ENCODE peak calls at places on chromosomes 4 and X, in eight cellular contexts. R is breast epithelium, O is tibial nerve, P is pancreas, G is fibroblast of the aortic adventitia, U is adrenal gland, C is gastrocnemius medialis, B is NB4. Y is an unnamed sample.

GRCh38 chr4:73528171-73528570 is 46.6 kb downstream of the AFM start:
- DNase-seq in O (no peak), B (no peak), U (no peak), G (peak), R (no peak), P (no peak), C (no peak), Y (no peak)

GRCh38 chrX:32599156-32599555 is 612.2 kb downstream of the DMD start:
- DNase-seq in B (no peak), G (no peak), R (no peak), P (no peak), C (no peak), U (no peak), O (no peak), Y (no peak)

GRCh38 chr4:96593422-96593821 is 753.5 kb downstream of the PDHA2 start:
- DNase-seq in U (no peak), B (no peak), G (no peak), O (no peak), P (peak), R (no peak), C (no peak), Y (no peak)

GRCh38 chr4:61886180-61886579 is 686.1 kb downstream of the ADGRL3 start:
- DNase-seq in P (no peak), R (no peak), C (no peak), U (no peak), B (peak), G (no peak), O (no peak), Y (no peak)

GRCh38 chr4:42789168-42789567 is 103.3 kb upstream of the GRXCR1 start:
- DNase-seq in O (no peak), G (no peak), C (no peak), B (no peak), P (no peak), U (no peak), R (no peak), Y (no peak)

GRCh38 chrX:70960728-70961127 is 29.8 kb upstream of the SLC7A3 start:
- DNase-seq in B (peak), G (peak), R (no peak), O (no peak), C (no peak), P (no peak), U (no peak), Y (no peak)

GRCh38 chr4:76725039-76725438 is 172.9 kb downstream of the SOWAHB start:
- DNase-seq in G (no peak), O (no peak), U (no peak), R (no peak), B (no peak), P (no peak), C (no peak), Y (no peak)

GRCh38 chr4:139839664-139840063 is 174.0 kb downstream of the MGST2 start:
- DNase-seq in C (no peak), O (no peak), U (no peak), P (no peak), G (no peak), R (no peak), B (no peak), Y (no peak)

GRCh38 chr4:98745372-98745771 is 87.0 kb upstream of the TSPAN5 start:
- DNase-seq in U (peak), G (peak), C (no peak), O (no peak), B (peak), R (no peak), P (no peak), Y (no peak)

GRCh38 chr4:8725071-8725841 is 132.7 kb downstream of the CPZ start:
- DNase-seq in C (peak), P (no peak), R (no peak), U (no peak), O (no peak), G (no peak), B (no peak), Y (no peak)

GRCh38 chr4:796206-796605 is 29.7 kb downstream of the CPLX1 start:
- DNase-seq in C (no peak), G (no peak), B (no peak), R (no peak), O (no peak), P (no peak), U (no peak), Y (no peak)

GRCh38 chr4:156633846-156634245 is 337.8 kb downstream of the PDGFC start:
- DNase-seq in B (no peak), G (no peak), R (no peak), P (no peak), C (no peak), O (no peak), U (no peak), Y (no peak)

GRCh38 chr4:135256111-135256510 is 1054.5 kb upstream of the PABPC4L start:
- DNase-seq in C (no peak), U (no peak), R (no peak), O (no peak), P (no peak), B (no peak), G (peak), Y (no peak)

GRCh38 chr4:152045781-152046571 is 285.2 kb upstream of the GATB start:
- DNase-seq in U (no peak), B (no peak), C (peak), G (no peak), O (no peak), P (peak), R (no peak), Y (no peak)

GRCh38 chr4:85726555-85726954 is 251.6 kb downstream of the ARHGAP24 start:
- DNase-seq in C (no peak), R (no peak), U (no peak), B (no peak), P (no peak), O (no peak), G (no peak), Y (no peak)

GRCh38 chr4:183909187-183909586 is 4.1 kb downstream of the STOX2 start:
- DNase-seq in G (no peak), O (no peak), P (no peak), C (no peak), B (no peak), R (no peak), U (no peak), Y (no peak)

GRCh38 chrX:41621236-41621651 is 67.5 kb upstream of the GPR34 start:
- DNase-seq in G (peak), P (no peak), B (peak), R (no peak), C (no peak), U (peak), O (no peak), Y (no peak)

GRCh38 chr4:53914313-53915016 is 149.9 kb downstream of the CHIC2 start:
- DNase-seq in U (no peak), B (peak), O (no peak), G (peak), C (no peak), P (no peak), R (no peak), Y (no peak)

GRCh38 chr4:140052050-140052449 is 101.9 kb downstream of the MAML3 start:
- DNase-seq in C (no peak), O (peak), B (peak), U (peak), G (peak), R (no peak), P (peak), Y (no peak)

GRCh38 chr4:147340547-147341225 is 140.2 kb upstream of the EDNRA start:
- DNase-seq in C (no peak), G (no peak), O (no peak), U (no peak), B (no peak), P (no peak), R (no peak), Y (no peak)

GRCh38 chr4:159051245-159052071 is 51.4 kb upstream of the RAPGEF2 start:
- DNase-seq in R (no peak), U (no peak), O (no peak), C (no peak), B (no peak), P (no peak), G (no peak), Y (no peak)

GRCh38 chr4:99572527-99573240 is 1.9 kb upstream of the MTTP start:
- DNase-seq in O (no peak), U (no peak), C (no peak), P (no peak), B (no peak), R (no peak), G (no peak), Y (no peak)

GRCh38 chr4:98928131-98928504 is 815 bp downstream of the EIF4E start:
- DNase-seq in O (peak), G (peak), B (peak), C (peak), R (peak), U (peak), P (peak), Y (peak)

GRCh38 chrX:14865201-14865600 is 7.7 kb downstream of the FANCB start:
- DNase-seq in C (no peak), B (no peak), O (no peak), P (no peak), U (no peak), G (peak), R (no peak), Y (no peak)

GRCh38 chrX:113399501-113400192 is 559.0 kb upstream of the AMOT start:
- DNase-seq in G (peak), P (no peak), C (no peak), U (no peak), B (no peak), R (no peak), O (no peak), Y (no peak)

GRCh38 chr4:95092762-95093161 is 335.0 kb downstream of the BMPR1B start:
- DNase-seq in G (no peak), B (no peak), O (peak), U (no peak), C (no peak), R (no peak), P (no peak), Y (no peak)

GRCh38 chr4:90159193-90159592 is 32.0 kb downstream of the CCSER1 start:
- DNase-seq in C (no peak), R (no peak), G (no peak), P (no peak), U (no peak), O (no peak), B (no peak), Y (no peak)

GRCh38 chr4:168979338-168979737 is 30.7 kb downstream of the CBR4 start:
- DNase-seq in R (no peak), O (no peak), C (no peak), P (no peak), G (no peak), B (no peak), U (no peak), Y (no peak)

GRCh38 chr4:152983774-152984411 is 47.8 kb downstream of the FHDC1 start:
- DNase-seq in P (no peak), R (no peak), G (peak), C (no peak), U (no peak), O (no peak), B (no peak), Y (no peak)

GRCh38 chr4:127141857-127142256 is 490.9 kb upstream of the INTU start:
- DNase-seq in C (peak), P (no peak), B (no peak), U (no peak), G (peak), R (no peak), O (no peak), Y (no peak)

GRCh38 chrX:151365579-151365978 is 31.4 kb upstream of the VMA21 start:
- DNase-seq in U (no peak), B (no peak), R (no peak), G (no peak), C (no peak), P (no peak), O (no peak), Y (no peak)

GRCh38 chr4:164943192-164943591 is 34.3 kb downstream of the TRIM61 start:
- DNase-seq in U (no peak), P (no peak), C (no peak), G (no peak), O (no peak), R (no peak), B (no peak), Y (no peak)

DNA sequence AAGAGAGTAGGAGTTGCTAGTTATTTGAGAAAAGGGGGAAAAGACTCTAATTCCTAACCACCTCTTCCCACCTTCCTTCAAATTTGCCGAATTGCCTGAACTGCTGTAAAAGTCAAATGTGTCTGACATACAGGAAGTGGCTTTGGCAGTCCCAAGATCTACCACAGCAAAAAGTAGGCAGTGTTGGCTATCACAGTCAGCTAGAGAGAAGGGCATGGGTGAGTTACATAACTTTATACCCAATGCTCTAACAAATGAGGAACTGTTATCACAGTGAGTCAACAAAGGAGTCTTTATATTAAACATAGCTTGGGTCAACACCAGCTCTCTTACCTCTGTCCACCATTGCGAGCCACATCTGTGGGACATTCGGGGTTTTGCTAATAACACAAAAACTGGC is 2.4 kb upstream of the MBNL3 start:
- DNase-seq in O (peak), G (no peak), P (peak), U (peak), B (peak), C (peak), R (no peak), Y (no peak)
- TF ChIP-seq CTCF in O (peak), G (no peak), P (no peak), U (peak), B (peak), C (no peak), R (no peak), Y (no peak)

GRCh38 chr4:27046851-27047250 is 186.2 kb downstream of the STIM2 start:
- DNase-seq in C (no peak), P (no peak), U (no peak), O (no peak), B (no peak), G (no peak), R (no peak), Y (no peak)

GRCh38 chr4:27050731-27051130 is 190.1 kb downstream of the STIM2 start:
- DNase-seq in R (no peak), P (no peak), B (no peak), C (no peak), G (no peak), O (no peak), U (no peak), Y (no peak)

GRCh38 chr4:27048350-27049100 is 187.9 kb downstream of the STIM2 start:
- DNase-seq in R (no peak), U (no peak), C (no peak), G (peak), P (no peak), O (no peak), B (peak), Y (no peak)

GRCh38 chr4:27049101-27049829 is 188.6 kb downstream of the STIM2 start:
- DNase-seq in P (no peak), U (no peak), C (no peak), O (no peak), R (no peak), G (no peak), B (no peak), Y (no peak)
- H3K4me3 ChIP-seq in P (no peak), U (no peak), C (no peak), O (no peak), R (no peak), G (no peak), B (no peak), Y (no peak)

DNA sequence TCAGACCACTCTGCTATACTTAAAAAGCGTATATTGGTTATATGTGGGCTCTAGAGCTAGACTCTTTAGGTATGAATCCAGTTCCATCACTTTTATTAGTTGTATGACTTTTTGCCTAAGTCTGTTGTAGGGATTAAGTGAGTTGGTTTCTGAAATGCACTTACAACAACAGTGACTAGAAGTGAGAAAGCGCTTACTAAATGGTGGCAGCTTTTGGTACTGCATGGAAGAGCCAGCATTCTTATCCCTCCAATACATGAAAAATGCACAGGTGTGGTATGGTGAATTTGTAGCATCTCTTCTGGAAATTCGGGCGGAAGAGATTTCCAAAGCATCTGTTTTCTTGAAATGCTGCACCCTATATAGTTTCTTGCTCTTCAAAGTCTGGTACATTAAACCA is 117.1 kb downstream of the SPANXA1 start:
- DNase-seq in B (no peak), C (no peak), P (no peak), O (no peak), U (no peak), R (no peak), G (no peak), Y (no peak)
- TF ChIP-seq CTCF in B (no peak), C (no peak), P (no peak), O (no peak), U (no peak), R (no peak), G (no peak), Y (no peak)

DNA sequence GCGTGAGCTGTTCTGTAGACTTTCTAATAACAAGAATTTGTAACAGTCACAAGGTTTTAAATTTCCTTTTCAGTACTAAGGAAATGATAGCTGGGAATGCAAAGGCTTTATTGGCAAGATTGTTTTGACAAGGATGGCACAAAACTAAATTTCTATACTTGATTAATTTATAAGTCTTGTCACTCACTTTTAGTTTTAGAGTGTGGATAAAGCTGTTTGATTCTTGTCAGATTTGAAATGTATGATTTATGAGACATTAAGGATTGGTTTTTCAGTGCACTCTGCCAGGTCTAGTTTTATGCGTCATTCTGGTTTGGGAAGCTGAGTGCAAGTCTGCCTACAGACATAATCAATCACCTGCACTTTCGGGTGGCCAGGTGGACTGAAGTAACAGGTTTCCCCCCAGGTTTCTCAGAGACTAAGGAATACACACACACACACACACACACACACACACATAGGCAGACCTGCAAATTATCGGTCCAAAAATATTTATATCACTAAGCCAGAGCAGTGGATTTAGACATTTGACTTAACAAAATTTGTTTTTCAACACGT is 9.3 kb downstream of the FHL1 start:
- DNase-seq in C (no peak), G (no peak), B (no peak), O (no peak), P (no peak), R (no peak), U (no peak), Y (no peak)
- H3K4me3 ChIP-seq in C (no peak), G (no peak), B (no peak), O (no peak), P (no peak), R (no peak), U (no peak), Y (no peak)

GRCh38 chrX:323721-324628 is 5.4 kb upstream of the GTPBP6 start:
- DNase-seq in G (peak), U (no peak), B (peak), P (no peak), C (no peak), O (no peak), R (no peak), Y (no peak)
- TF ChIP-seq CTCF in G (peak), U (no peak), B (no peak), P (no peak), C (no peak), O (no peak), R (no peak), Y (peak)

DNA sequence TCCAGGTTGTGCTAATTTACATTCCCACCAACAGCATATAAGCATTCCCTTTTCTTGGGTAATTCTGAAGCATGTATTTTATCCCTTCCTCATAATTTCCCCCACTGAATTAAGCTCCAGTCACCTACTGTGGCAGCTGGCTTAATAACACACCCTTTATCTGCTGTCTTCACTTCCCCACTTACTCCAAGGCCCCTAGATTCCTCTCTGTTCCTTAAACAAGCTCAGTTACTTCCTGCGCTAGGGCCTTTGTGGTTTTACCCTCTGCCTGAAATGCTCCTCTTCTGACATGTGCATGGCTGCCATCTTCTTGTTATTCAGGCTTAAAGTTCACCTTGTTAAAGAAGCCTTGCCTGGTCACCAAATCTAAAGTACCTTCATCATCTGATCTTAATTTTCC is 47.2 kb upstream of the RPS6KA3 start:
- DNase-seq in R (no peak), P (no peak), O (no peak), B (peak), G (no peak), C (no peak), U (no peak), Y (no peak)
- H3K4me3 ChIP-seq in R (no peak), P (no peak), O (no peak), B (no peak), G (no peak), C (no peak), U (no peak), Y (no peak)

GRCh38 chr4:44070843-44071242 is 377.8 kb downstream of the KCTD8 start:
- DNase-seq in U (no peak), C (no peak), B (no peak), G (no peak), R (no peak), P (no peak), O (no peak), Y (no peak)
- TF ChIP-seq CTCF in U (no peak), C (no peak), B (no peak), G (no peak), R (no peak), P (no peak), O (no peak), Y (no peak)

GRCh38 chr4:66964467-66964866 is 580.8 kb downstream of the CENPC start:
- DNase-seq in R (no peak), C (no peak), U (no peak), P (no peak), G (no peak), B (no peak), O (no peak), Y (no peak)
- H3K4me3 ChIP-seq in R (no peak), C (no peak), U (no peak), P (no peak), G (no peak), B (no peak), O (no peak), Y (no peak)

DNA sequence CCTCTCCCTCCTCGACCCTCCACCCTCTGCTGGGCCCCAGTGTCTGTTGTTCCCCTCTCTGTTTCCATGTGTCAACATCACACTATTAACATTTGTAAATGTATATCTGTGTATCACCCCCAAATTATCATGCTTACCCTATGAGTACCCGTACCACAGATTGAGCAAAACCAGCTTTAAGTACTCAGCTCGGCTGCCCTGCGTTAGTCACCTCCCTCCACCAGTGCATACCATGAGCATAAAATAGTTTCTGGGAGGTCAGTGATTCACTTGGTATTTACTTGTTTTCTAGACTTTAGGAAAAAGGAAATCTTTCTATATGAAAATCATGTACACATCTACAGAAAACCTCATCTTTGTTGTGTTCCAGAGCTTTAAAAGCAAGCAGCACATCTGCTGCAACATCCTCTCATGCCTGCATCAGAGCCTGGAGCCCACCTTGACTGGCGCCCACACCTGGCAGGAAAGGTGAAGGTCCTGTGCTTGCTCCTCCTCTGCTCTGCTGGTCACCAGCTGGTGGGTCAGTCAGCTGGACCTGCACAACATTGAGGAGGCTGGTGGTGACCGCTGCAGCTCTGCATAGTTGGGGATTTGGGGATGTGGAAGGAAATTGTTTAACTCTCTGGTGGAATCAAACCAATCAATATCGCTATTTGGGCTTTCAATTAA is 214.4 kb upstream of the KLF3 start:
- DNase-seq in P (peak), C (no peak), O (no peak), G (no peak), R (no peak), B (no peak), U (no peak), Y (no peak)
- TF ChIP-seq CTCF in P (no peak), C (no peak), O (no peak), G (no peak), R (no peak), B (no peak), U (no peak), Y (no peak)

GRCh38 chr4:123416462-123416861 is 19.9 kb downstream of the SPRY1 start:
- DNase-seq in R (no peak), G (no peak), P (no peak), U (no peak), O (no peak), B (no peak), C (no peak), Y (no peak)
- H3K4me3 ChIP-seq in R (no peak), G (no peak), P (no peak), U (no peak), O (no peak), B (peak), C (no peak), Y (no peak)

Y was measured in HFF-Myc.